ENCODE peak calls at places on chromosomes 13 and 19, in five cellular contexts. B, K, J, Q and A are unnamed samples.

GRCh38 chr13:101453784-101454201 is 1.3 kb downstream of the ITGBL1 start:
- DNase-seq in K (no peak), J (no peak), Q (no peak), B (no peak), A (peak; percentile 29)

GRCh38 chr13:75704194-75704941 is 68.2 kb downstream of the LMO7 start:
- DNase-seq in K (no peak), J (no peak), B (no peak), Q (peak; percentile 75), A (no peak)

GRCh38 chr13:31514932-31515331 is 224.4 kb upstream of the RXFP2 start:
- DNase-seq in Q (no peak), K (no peak), J (no peak), B (no peak), A (no peak)

GRCh38 chr19:12840091-12841079 is 2.1 kb downstream of the MAST1 start:
- DNase-seq in J (no peak), B (peak; percentile 83), Q (peak; percentile 39), K (peak; percentile 74), A (peak; percentile 38)

GRCh38 chr13:89763011-89763410 is 1584.5 kb upstream of the MIR17HG start:
- DNase-seq in Q (peak; percentile 18), K (no peak), J (no peak), B (no peak), A (peak; percentile 26)

GRCh38 chr13:36323951-36324566 is 22.1 kb downstream of the SPART start:
- DNase-seq in K (no peak), J (no peak), Q (peak; percentile 24), B (no peak), A (no peak)

GRCh38 chr19:13788991-13789390 is 6.3 kb upstream of the ZSWIM4 start:
- DNase-seq in J (no peak), B (no peak), Q (peak; percentile 61), K (no peak), A (no peak)

GRCh38 chr19:1069009-1069779 is 2.2 kb downstream of the ARHGAP45 start:
- DNase-seq in B (no peak), K (peak; percentile 61), J (no peak), Q (no peak), A (peak; percentile 46)

GRCh38 chr13:85381082-85381481 is 418.1 kb downstream of the SLITRK6 start:
- DNase-seq in K (no peak), J (no peak), Q (no peak), B (no peak), A (no peak)

GRCh38 chr19:43581467-43581866 is 5.9 kb downstream of the PINLYP start:
- DNase-seq in Q (no peak), K (no peak), J (no peak), B (no peak), A (no peak)